ENCODE peak calls at places on chromosomes 6 and 20, in six cellular contexts. X is type B pancreatic cell, Y is HepG2, G is chondrocyte, C is AG04450, W is cardiac fibroblast. A is an unnamed sample.

GRCh38 chr6:142827356-142827755 is 117.6 kb downstream of the HIVEP2 start:
- DNase-seq in X (no peak), Y (no peak), G (no peak), C (no peak), W (peak; percentile 51), A (no peak)

GRCh38 chr6:151161363-151161762 is 78.4 kb upstream of the AKAP12 start:
- DNase-seq in X (no peak), Y (no peak), G (no peak), C (no peak), W (no peak), A (no peak)

GRCh38 chr20:50399917-50400704 is 110.1 kb upstream of the PTPN1 start:
- DNase-seq in X (no peak), Y (peak; percentile 99), G (no peak), C (no peak), W (no peak), A (no peak)

GRCh38 chr6:1621328-1621701 is 11.6 kb downstream of the FOXC1 start:
- DNase-seq in X (no peak), Y (no peak), G (no peak), C (no peak), W (no peak), A (no peak)

GRCh38 chr20:11849270-11849920 is 68.3 kb upstream of the BTBD3 start:
- DNase-seq in X (no peak), Y (no peak), G (no peak), C (no peak), W (peak; percentile 29), A (peak; percentile 47)

GRCh38 chr6:3732345-3733141 is 19.0 kb downstream of the PXDC1 start:
- DNase-seq in X (peak; percentile 83), Y (peak; percentile 64), G (peak; percentile 65), C (peak; percentile 76), W (peak; percentile 94), A (no peak)

GRCh38 chr20:61307686-61308085 is 55.6 kb downstream of the CDH4 start:
- DNase-seq in X (no peak), Y (no peak), G (no peak), C (no peak), W (no peak), A (no peak)

GRCh38 chr20:22720206-22720605 is 135.8 kb upstream of the FOXA2 start:
- DNase-seq in X (no peak), Y (no peak), G (no peak), C (no peak), W (no peak), A (no peak)

GRCh38 chr20:44594730-44595129 is 12.4 kb downstream of the PKIG start:
- DNase-seq in X (no peak), Y (no peak), G (no peak), C (peak; percentile 64), W (peak; percentile 55), A (no peak)

GRCh38 chr6:157090736-157091135 is 232.6 kb downstream of the TMEM242 start:
- DNase-seq in X (no peak), Y (no peak), G (no peak), C (no peak), W (no peak), A (no peak)

GRCh38 chr20:37346526-37347346 is 796 bp downstream of the SRC start:
- DNase-seq in X (no peak), Y (no peak), G (peak; percentile 76), C (no peak), W (no peak), A (no peak)

GRCh38 chr6:13383280-13384163 is 55.2 kb upstream of the TBC1D7 start:
- DNase-seq in X (no peak), Y (peak; percentile 21), G (no peak), C (no peak), W (peak; percentile 68), A (no peak)

GRCh38 chr20:20360464-20360863 is 7.4 kb upstream of the INSM1 start:
- DNase-seq in X (no peak), Y (peak; percentile 67), G (no peak), C (peak; percentile 43), W (peak; percentile 76), A (peak; percentile 27)

GRCh38 chr6:63644668-63645326 is 9.2 kb downstream of the PHF3 start:
- DNase-seq in X (no peak), Y (no peak), G (no peak), C (no peak), W (peak; percentile 26), A (no peak)

GRCh38 chr6:111993342-111993741 is 60.6 kb upstream of the CCN6 start:
- DNase-seq in X (no peak), Y (no peak), G (no peak), C (no peak), W (no peak), A (no peak)

GRCh38 chr6:87261534-87261933 is 60.9 kb upstream of the SMIM8 start:
- DNase-seq in X (no peak), Y (no peak), G (no peak), C (no peak), W (no peak), A (no peak)

GRCh38 chr6:142380626-142381025 is 78.8 kb downstream of the ADGRG6 start:
- DNase-seq in X (no peak), Y (no peak), G (no peak), C (no peak), W (no peak), A (no peak)

GRCh38 chr6:139577991-139578604 is 203.7 kb upstream of the CITED2 start:
- DNase-seq in X (no peak), Y (peak; percentile 23), G (no peak), C (peak; percentile 81), W (peak; percentile 76), A (peak; percentile 79)

GRCh38 chr20:21505161-21505809 is 8.6 kb downstream of the NKX2-2 start:
- DNase-seq in X (peak; percentile 90), Y (peak; percentile 55), G (no peak), C (no peak), W (peak; percentile 49), A (no peak)

GRCh38 chr6:33663028-33663427 is 41.9 kb downstream of the ITPR3 start:
- DNase-seq in X (no peak), Y (no peak), G (no peak), C (no peak), W (no peak), A (no peak)

GRCh38 chr6:166561766-166562165 is 24.7 kb downstream of the RAMACL start:
- DNase-seq in X (no peak), Y (peak; percentile 14), G (no peak), C (no peak), W (no peak), A (no peak)

GRCh38 chr20:1637755-1638154 is 17.9 kb upstream of the SIRPB1 start:
- DNase-seq in X (no peak), Y (no peak), G (no peak), C (no peak), W (no peak), A (no peak)

GRCh38 chr6:83808005-83808404 is 45.2 kb upstream of the RIPPLY2 start:
- DNase-seq in X (no peak), Y (no peak), G (no peak), C (no peak), W (no peak), A (no peak)

GRCh38 chr6:3351105-3351676 is 92.4 kb downstream of the PSMG4 start:
- DNase-seq in X (no peak), Y (no peak), G (no peak), C (no peak), W (no peak), A (no peak)

GRCh38 chr6:158642097-158642601 is 2.4 kb downstream of the DYNLT1 start:
- DNase-seq in X (no peak), Y (no peak), G (no peak), C (peak; percentile 78), W (peak; percentile 83), A (peak; percentile 76)

GRCh38 chr20:19660808-19661378 is 97.2 kb upstream of the RIN2 start:
- DNase-seq in X (no peak), Y (peak; percentile 56), G (no peak), C (no peak), W (no peak), A (no peak)

DNA sequence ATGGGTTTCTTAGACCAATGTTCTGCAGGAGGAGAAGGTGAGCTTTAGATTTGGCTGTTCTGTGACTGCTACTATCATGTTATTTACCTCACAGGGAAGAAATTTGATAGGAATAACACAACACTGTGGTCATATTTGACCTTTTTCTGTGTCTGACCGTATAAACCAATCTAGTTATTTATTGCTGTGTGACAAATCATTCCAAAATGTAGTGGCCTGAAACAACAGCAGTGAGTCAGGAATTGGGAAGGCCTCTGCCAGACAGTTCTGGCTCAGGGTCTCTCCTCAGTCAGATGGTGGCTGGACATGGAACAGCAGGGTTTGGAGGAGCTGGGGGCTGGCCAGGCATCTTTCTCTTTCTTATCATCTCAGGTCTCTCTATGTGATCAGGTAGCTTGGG is 33.0 kb downstream of the RIPOR2 start:
- DNase-seq in X (no peak), Y (no peak), G (no peak), C (peak; percentile 59), W (peak; percentile 36), A (no peak)
- TF ChIP-seq CTCF in X (no peak), Y (no peak), G (no peak), C (no peak), W (no peak), A (no peak)

GRCh38 chr6:30721198-30722024 is 1.3 kb downstream of the TUBB start:
- DNase-seq in X (peak; percentile 97), Y (peak; percentile 80), G (no peak), C (peak; percentile 78), W (peak; percentile 96), A (no peak)
- TF ChIP-seq CTCF in X (peak; percentile 67), Y (peak; percentile 61), G (peak; percentile 72), C (peak; percentile 25), W (no peak), A (no peak)

GRCh38 chr20:62624325-62624690 is 18.0 kb upstream of the SLCO4A1 start:
- DNase-seq in X (no peak), Y (peak; percentile 64), G (no peak), C (no peak), W (no peak), A (no peak)
- TF ChIP-seq CTCF in X (no peak), Y (peak; percentile 87), G (no peak), C (no peak), W (no peak), A (no peak)

GRCh38 chr6:64838726-64839125 is 868.3 kb downstream of the EYS start:
- DNase-seq in X (no peak), Y (no peak), G (no peak), C (no peak), W (peak; percentile 17), A (no peak)
- TF ChIP-seq CTCF in X (no peak), Y (no peak), G (peak; percentile 47), C (peak; percentile 33), W (no peak), A (peak; percentile 36)

GRCh38 chr6:37417393-37417792 is 15.6 kb upstream of the CMTR1 start:
- DNase-seq in X (no peak), Y (no peak), G (no peak), C (no peak), W (no peak), A (no peak)
- TF ChIP-seq CTCF in X (no peak), Y (no peak), G (no peak), C (no peak), W (no peak), A (no peak)

A was measured in retinal pigment epithelial cell.